ENCODE peak calls at places on chromosomes 1 and 21, in four cellular contexts. L is PC-3, T is mammary epithelial cell, K is GM23338. F is an unnamed sample.

GRCh38 chr1:29643838-29644440 is 407.6 kb downstream of the PTPRU start:
- DNase-seq in L (no peak), T (no peak), K (no peak), F (no peak)

GRCh38 chr1:174877208-174877673 is 122.5 kb upstream of the CACYBP start:
- DNase-seq in L (no peak), T (no peak), K (no peak), F (no peak)

GRCh38 chr1:39063775-39064174 is 37.6 kb downstream of the NDUFS5 start:
- DNase-seq in L (no peak), T (no peak), K (no peak), F (no peak)

GRCh38 chr21:37338671-37339526 is 27.7 kb upstream of the DYRK1A start:
- DNase-seq in L (peak; percentile 97), T (peak; percentile 89), K (no peak), F (peak; percentile 91)

GRCh38 chr1:209652873-209653401 is 712 bp upstream of the LAMB3 start:
- DNase-seq in L (peak; percentile 100), T (peak; percentile 100), K (peak; percentile 66), F (peak; percentile 82)

GRCh38 chr1:230208619-230209261 is 141.7 kb downstream of the GALNT2 start:
- DNase-seq in L (no peak), T (no peak), K (no peak), F (no peak)

GRCh38 chr1:32540589-32540988 is 1.4 kb downstream of the ZBTB8A start:
- DNase-seq in L (no peak), T (peak; percentile 3), K (peak; percentile 13), F (no peak)

GRCh38 chr1:77446841-77447555 is 165.2 kb downstream of the AK5 start:
- DNase-seq in L (peak; percentile 17), T (no peak), K (no peak), F (no peak)

GRCh38 chr1:234598974-234599616 is 10.9 kb downstream of the IRF2BP2 start:
- DNase-seq in L (no peak), T (no peak), K (no peak), F (peak; percentile 88)

GRCh38 chr1:231053493-231054162 is 13.6 kb upstream of the FAM89A start:
- DNase-seq in L (peak; percentile 61), T (no peak), K (no peak), F (peak; percentile 62)

GRCh38 chr1:39632491-39633417 is 6.7 kb downstream of the HEYL start:
- DNase-seq in L (peak; percentile 39), T (no peak), K (peak; percentile 80), F (peak; percentile 97)

GRCh38 chr21:15003463-15004135 is 61.2 kb downstream of the NRIP1 start:
- DNase-seq in L (no peak), T (no peak), K (peak; percentile 47), F (no peak)

GRCh38 chr1:213982814-213983588 is 4.8 kb upstream of the PROX1 start:
- DNase-seq in L (no peak), T (no peak), K (peak; percentile 84), F (peak; percentile 77)

GRCh38 chr1:203038217-203038741 is 12.0 kb downstream of the PPFIA4 start:
- DNase-seq in L (peak; percentile 63), T (peak; percentile 91), K (no peak), F (peak; percentile 98)

GRCh38 chr1:223012176-223012788 is 130.8 kb downstream of the TLR5 start:
- DNase-seq in L (no peak), T (no peak), K (no peak), F (no peak)

GRCh38 chr1:201582261-201582951 is 43.5 kb downstream of the NAV1 start:
- DNase-seq in L (no peak), T (no peak), K (no peak), F (peak; percentile 92)

GRCh38 chr1:197029749-197030148 is 37.3 kb downstream of the F13B start:
- DNase-seq in L (peak; percentile 11), T (no peak), K (no peak), F (peak; percentile 10)

GRCh38 chr1:218347713-218348627 is 2.8 kb downstream of the TGFB2 start:
- DNase-seq in L (peak; percentile 97), T (peak; percentile 77), K (peak; percentile 66), F (no peak)

GRCh38 chr21:15826147-15826780 is 96.5 kb downstream of the USP25 start:
- DNase-seq in L (peak; percentile 84), T (peak; percentile 66), K (peak; percentile 81), F (no peak)

GRCh38 chr1:35656863-35657232 is 15.5 kb upstream of the PSMB2 start:
- DNase-seq in L (no peak), T (no peak), K (no peak), F (no peak)

GRCh38 chr1:25642710-25643109 is 26.1 kb downstream of the MAN1C1 start:
- DNase-seq in L (no peak), T (no peak), K (no peak), F (peak; percentile 88)

GRCh38 chr1:170593612-170594011 is 61.6 kb downstream of the GORAB start:
- DNase-seq in L (no peak), T (no peak), K (no peak), F (no peak)

GRCh38 chr1:232667781-232668101 is 37.8 kb upstream of the SIPA1L2 start:
- DNase-seq in L (no peak), T (no peak), K (no peak), F (no peak)

GRCh38 chr1:72230746-72231145 is 51.6 kb downstream of the NEGR1 start:
- DNase-seq in L (peak; percentile 96), T (peak; percentile 55), K (no peak), F (no peak)

GRCh38 chr1:45016767-45017166 is 4.7 kb downstream of the UROD start:
- DNase-seq in L (no peak), T (no peak), K (peak; percentile 15), F (peak; percentile 41)

GRCh38 chr1:52057245-52057644 is 1.1 kb downstream of the BTF3L4 start:
- DNase-seq in L (no peak), T (no peak), K (no peak), F (no peak)

GRCh38 chr1:244735404-244735803 is 82.5 kb downstream of the DESI2 start:
- DNase-seq in L (no peak), T (peak; percentile 83), K (peak; percentile 34), F (peak; percentile 47)

GRCh38 chr1:155910621-155911121 is 478 bp downstream of the RIT1 start:
- DNase-seq in L (peak; percentile 41), T (peak; percentile 34), K (peak; percentile 54), F (peak; percentile 79)

GRCh38 chr1:61818992-61819391 is 76.7 kb downstream of the PATJ start:
- DNase-seq in L (no peak), T (no peak), K (no peak), F (no peak)

GRCh38 chr1:211548321-211549091 is 30.5 kb downstream of the SLC30A1 start:
- DNase-seq in L (no peak), T (no peak), K (peak; percentile 35), F (no peak)

GRCh38 chr1:43367026-43367903 is 546 bp downstream of the ELOVL1 start:
- DNase-seq in L (peak; percentile 75), T (peak; percentile 80), K (peak; percentile 63), F (peak; percentile 84)

GRCh38 chr1:199821029-199821779 is 206.3 kb upstream of the NR5A2 start:
- DNase-seq in L (no peak), T (peak; percentile 2), K (no peak), F (no peak)

GRCh38 chr1:199811163-199811562 is 216.3 kb upstream of the NR5A2 start:
- DNase-seq in L (no peak), T (no peak), K (no peak), F (no peak)

DNA sequence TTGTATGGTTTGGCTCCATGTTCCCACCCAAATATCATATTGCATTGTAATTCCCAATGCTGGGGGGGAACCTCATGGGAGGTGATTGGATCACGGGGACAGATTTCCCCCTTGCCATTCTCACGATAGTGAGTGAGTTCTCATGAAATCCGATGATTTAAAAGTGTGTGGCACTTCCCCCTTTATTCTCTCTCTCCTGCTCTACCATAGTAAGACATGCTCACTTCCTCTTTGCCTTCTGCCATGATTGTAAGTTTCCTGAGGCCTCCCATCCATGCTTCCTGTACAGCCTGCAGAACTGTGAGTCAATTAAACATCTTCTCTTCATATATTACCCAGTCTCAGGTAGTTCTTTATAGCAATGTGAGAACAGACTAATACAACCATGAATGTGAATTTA is 211.6 kb upstream of the NR5A2 start:
- DNase-seq in L (no peak), T (no peak), K (no peak), F (no peak)
- H2AFZ ChIP-seq in L (no peak overlapping the region), T (no peak overlapping the region), K (no peak overlapping the region), F (no peak overlapping the region)

DNA sequence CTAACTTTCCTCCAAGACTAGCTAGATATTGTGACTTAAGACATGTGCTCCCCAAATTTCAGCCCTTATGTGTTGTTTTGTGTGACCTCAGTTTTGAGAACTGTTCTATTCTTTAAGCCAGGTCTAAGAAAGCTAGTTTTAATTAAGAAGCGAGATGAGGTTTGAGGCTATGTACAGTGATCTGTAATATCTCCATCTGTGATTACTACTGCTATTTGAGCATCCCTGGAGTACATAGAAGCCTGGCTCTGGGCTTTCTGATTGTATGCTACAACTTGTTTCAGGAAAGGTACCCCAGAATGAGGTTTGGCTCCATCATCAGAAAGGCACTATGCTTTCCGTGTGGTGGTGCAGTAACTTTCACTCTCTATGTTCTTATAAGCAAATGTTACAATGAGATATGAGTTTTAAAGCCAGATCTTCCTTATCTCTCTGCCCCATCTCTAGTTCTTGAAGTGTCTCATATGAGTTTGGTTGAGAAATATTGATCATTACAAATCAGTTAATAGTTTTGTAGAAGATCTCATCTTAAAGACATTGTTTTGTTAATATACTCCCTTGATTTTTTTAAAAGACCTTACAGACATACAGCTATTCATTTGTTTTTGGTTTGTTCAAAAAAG is 605 bp downstream of the RGS4 start:
- DNase-seq in L (no peak), T (no peak), K (no peak), F (no peak)
- H3K27ac ChIP-seq in L (no peak overlapping the region), T (no peak overlapping the region), K (no peak overlapping the region), F (peak overlapping the region; percentile 82)

DNA sequence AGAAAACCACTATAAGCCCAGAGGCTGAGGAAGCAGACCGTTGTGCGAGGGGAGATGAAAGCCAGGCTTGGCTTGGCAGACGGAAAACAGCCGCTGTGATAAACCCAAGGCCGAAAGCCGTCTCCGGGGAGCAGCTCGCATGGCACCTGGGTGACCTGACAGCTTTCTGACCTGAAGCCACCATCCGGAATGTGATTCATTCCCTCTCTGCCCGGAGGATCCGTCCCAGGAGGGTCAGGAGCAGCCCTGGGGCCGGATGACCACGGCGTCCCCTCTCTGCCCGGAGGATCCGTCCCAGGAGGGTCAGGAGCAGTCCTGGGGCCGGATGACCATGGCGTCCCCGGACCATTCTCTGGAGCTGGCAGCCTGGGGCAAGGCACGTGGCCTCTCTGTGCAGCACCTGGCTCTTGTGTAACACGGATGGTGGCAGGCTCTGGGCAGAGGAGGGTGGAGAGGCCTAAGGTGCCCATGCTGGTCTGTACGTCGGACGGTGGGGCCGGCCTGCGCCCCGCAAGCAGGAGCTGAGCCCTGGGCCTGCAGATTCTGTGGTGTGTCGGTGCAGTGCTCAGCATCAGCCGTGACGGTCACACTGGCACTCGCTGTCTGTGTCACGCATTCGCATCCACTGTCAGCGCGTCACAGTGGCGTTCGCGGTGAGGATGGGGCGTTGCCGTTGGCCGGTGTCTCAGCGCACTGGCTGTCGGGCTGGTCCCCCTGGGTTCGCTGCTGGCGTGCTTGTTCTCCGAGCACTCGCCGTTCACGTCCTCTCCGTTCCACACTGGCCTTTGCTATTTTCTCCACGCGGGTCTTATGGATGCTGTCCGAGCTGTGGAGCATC is 50.3 kb downstream of the SLX9 start:
- DNase-seq in L (no peak), T (no peak), K (no peak), F (no peak)
- H2AFZ ChIP-seq in L (no peak overlapping the region), T (no peak overlapping the region), K (no peak overlapping the region), F (no peak overlapping the region)

DNA sequence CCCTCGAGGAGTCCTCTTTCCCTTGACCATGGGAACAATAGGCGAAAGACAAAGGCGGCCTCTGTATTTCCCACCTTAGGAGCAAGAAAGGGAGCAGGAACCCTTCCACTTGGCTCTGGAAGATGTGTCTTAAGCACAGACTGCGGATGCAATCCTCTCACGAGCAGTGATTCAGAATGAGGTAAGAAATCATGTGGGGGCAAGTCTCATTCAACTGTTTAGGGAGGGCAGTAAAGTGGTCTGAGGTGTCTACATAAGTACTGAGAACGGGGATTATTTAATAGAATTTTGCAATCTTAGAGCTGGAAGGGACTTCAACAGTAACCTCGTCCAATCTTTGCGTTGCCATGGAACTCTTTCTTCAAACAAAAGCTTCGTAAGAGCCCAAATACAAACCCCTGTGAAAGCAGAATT is 1.6 kb upstream of the DYRK3 start:
- DNase-seq in L (peak; percentile 83), T (peak; percentile 97), K (no peak), F (peak; percentile 86)
- H3K27ac ChIP-seq in L (peak overlapping the region; percentile 54), T (peak overlapping the region; percentile 98), K (no peak overlapping the region), F (peak overlapping the region; percentile 91)

F was measured in osteoblast.